ENCODE peak calls at places on chromosome 12, in nine cellular contexts. O, A, F, C, V, K, X, T and Q are unnamed samples.

GRCh38 chr12:29160230-29160629 is 11.2 kb downstream of the FAR2 start:
- DNase-seq in O (no peak), A (no peak), F (no peak), C (no peak), V (no peak), K (no peak), X (no peak), T (no peak), Q (no peak)

GRCh38 chr12:56878010-56878339 is 56.2 kb downstream of the SDR9C7 start:
- DNase-seq in O (no peak), A (no peak), F (peak; percentile 7), C (no peak), V (no peak), K (no peak), X (no peak), T (no peak), Q (no peak)

GRCh38 chr12:101829639-101830390 is 944 bp downstream of the GNPTAB start:
- DNase-seq in O (no peak), A (no peak), F (peak; percentile 36), C (no peak), V (no peak), K (no peak), X (no peak), T (no peak), Q (no peak)

GRCh38 chr12:91183565-91183964 is 948 bp upstream of the DCN start:
- DNase-seq in O (no peak), A (no peak), F (no peak), C (no peak), V (no peak), K (no peak), X (no peak), T (no peak), Q (no peak)

GRCh38 chr12:108103087-108103486 is 26.0 kb upstream of the WSCD2 start:
- DNase-seq in O (no peak), A (no peak), F (no peak), C (no peak), V (no peak), K (no peak), X (no peak), T (no peak), Q (no peak)

GRCh38 chr12:69332815-69333358 is 15.3 kb upstream of the LYZ start:
- DNase-seq in O (no peak), A (no peak), F (no peak), C (no peak), V (no peak), K (no peak), X (no peak), T (no peak), Q (no peak)

GRCh38 chr12:75713434-75713833 is 202.0 kb upstream of the KRR1 start:
- DNase-seq in O (no peak), A (no peak), F (no peak), C (no peak), V (no peak), K (no peak), X (no peak), T (no peak), Q (no peak)

GRCh38 chr12:123675436-123675835 is 4.5 kb downstream of the TCTN2 start:
- DNase-seq in O (no peak), A (no peak), F (no peak), C (no peak), V (no peak), K (no peak), X (no peak), T (no peak), Q (no peak)